ENCODE peak calls at places on chromosome 18, in five cellular contexts. F, U, H, C and P are unnamed samples. For H3F3A, the result is how much of the 10 kb centered on the place peaks cover.

GRCh38 chr18:77054606-77055428 is 77.8 kb downstream of the MBP start:
- DNase-seq in C (peak), U (peak), H (peak), F (peak), P (peak)

GRCh38 chr18:35775887-35776286 is 194.3 kb downstream of the GALNT1 start:
- DNase-seq in F (no peak), H (peak), U (peak), C (no peak), P (peak)

GRCh38 chr18:26480897-26481795 is 67.2 kb downstream of the KCTD1 start:
- DNase-seq in H (no peak), U (peak), C (no peak), F (peak), P (no peak)

GRCh38 chr18:64017870-64018269 is 48.0 kb downstream of the SERPINB8 start:
- DNase-seq in H (peak), F (peak), U (peak), C (no peak), P (peak)

GRCh38 chr18:69257861-69258458 is 142.7 kb upstream of the DOK6 start:
- DNase-seq in H (no peak), U (peak), C (no peak), F (peak), P (no peak)

GRCh38 chr18:44680271-44681038 is at the start of gene SETBP1:
- DNase-seq in H (peak), U (peak), C (peak), F (peak), P (peak)

GRCh38 chr18:3671181-3671580 is 221.2 kb downstream of the TGIF1 start:
- DNase-seq in F (no peak), C (no peak), U (no peak), H (no peak), P (no peak)

GRCh38 chr18:79950440-79951341 is 762 bp downstream of the SLC66A2 start:
- DNase-seq in H (peak), F (peak), U (peak), C (peak), P (peak)

GRCh38 chr18:59900222-59901128 is 679 bp downstream of the PMAIP1 start:
- DNase-seq in C (peak), F (peak), H (peak), U (peak), P (peak)

GRCh38 chr18:62187543-62188378 is 706 bp downstream of the RELCH start:
- DNase-seq in F (peak), C (no peak), H (peak), U (peak), P (peak)

GRCh38 chr18:3129053-3129864 is 90.5 kb downstream of the MYOM1 start:
- DNase-seq in C (peak), F (peak), U (peak), H (peak), P (peak)

GRCh38 chr18:74617486-74617885 is 19.8 kb downstream of the ZNF407 start:
- DNase-seq in H (no peak), U (no peak), F (no peak), C (no peak), P (no peak)

GRCh38 chr18:42183746-42184145 is 228.7 kb downstream of the PIK3C3 start:
- DNase-seq in F (peak), C (no peak), H (no peak), U (peak), P (no peak)

GRCh38 chr18:37668971-37669747 is 103.6 kb upstream of the CELF4 start:
- DNase-seq in F (no peak), C (peak), U (no peak), H (peak), P (peak)

GRCh38 chr18:13269599-13270011 is 51.0 kb downstream of the LDLRAD4 start:
- DNase-seq in H (no peak), U (peak), F (no peak), C (no peak), P (no peak)

GRCh38 chr18:48387300-48387699 is 21.9 kb downstream of the ZBTB7C start:
- DNase-seq in C (no peak), H (no peak), U (no peak), F (no peak), P (no peak)

GRCh38 chr18:63962137-63962536 is 7.7 kb upstream of the SERPINB8 start:
- DNase-seq in C (no peak), F (peak), U (peak), H (no peak), P (no peak)

GRCh38 chr18:56973487-56973886 is 173.4 kb upstream of the BOD1L2 start:
- DNase-seq in H (no peak), C (no peak), F (peak), U (peak), P (no peak)

GRCh38 chr18:58269931-58270330 is 225.9 kb downstream of the NEDD4L start:
- DNase-seq in H (no peak), U (no peak), F (peak), C (no peak), P (no peak)

GRCh38 chr18:68940754-68941153 is 142.9 kb downstream of the CCDC102B start:
- DNase-seq in H (no peak), C (no peak), U (no peak), F (no peak), P (no peak)

GRCh38 chr18:79178044-79178632 is 108.9 kb downstream of the ATP9B start:
- DNase-seq in U (no peak), C (no peak), F (no peak), H (no peak), P (no peak)

GRCh38 chr18:62741118-62741566 is 25.8 kb downstream of the PHLPP1 start:
- DNase-seq in U (peak), F (peak), H (peak), C (no peak), P (no peak)

GRCh38 chr18:21508302-21508701 is 92.2 kb downstream of the ESCO1 start:
- DNase-seq in H (peak), C (no peak), U (no peak), F (no peak), P (no peak)

GRCh38 chr18:25111382-25112070 is 240.4 kb downstream of the ZNF521 start:
- DNase-seq in U (no peak), F (no peak), H (peak), C (no peak), P (peak)

GRCh38 chr18:10317864-10318685 is 136.4 kb upstream of the APCDD1 start:
- DNase-seq in C (no peak), U (no peak), F (no peak), H (peak), P (no peak)

GRCh38 chr18:55300469-55301195 is 287.4 kb downstream of the TCF4 start:
- DNase-seq in C (peak), F (no peak), H (peak), U (peak), P (no peak)

GRCh38 chr18:74525741-74526140 is 8.6 kb upstream of the CNDP1 start:
- DNase-seq in U (no peak), C (no peak), F (no peak), H (no peak), P (no peak)

GRCh38 chr18:8034674-8035073 is 467.6 kb downstream of the PTPRM start:
- DNase-seq in U (no peak), C (no peak), F (no peak), H (no peak), P (no peak)

GRCh38 chr18:76402026-76402990 is 92.7 kb downstream of the ZNF516 start:
- DNase-seq in C (no peak), H (no peak), U (no peak), F (no peak), P (no peak)

GRCh38 chr18:49876536-49876935 is 63.2 kb upstream of the ACAA2 start:
- DNase-seq in U (no peak), H (no peak), F (no peak), C (no peak), P (no peak)

GRCh38 chr18:49880656-49881055 is 67.3 kb upstream of the ACAA2 start:
- DNase-seq in F (no peak), H (no peak), U (no peak), C (no peak), P (no peak)

GRCh38 chr18:49878996-49879585 is 65.8 kb upstream of the ACAA2 start:
- DNase-seq in H (no peak), C (no peak), F (no peak), U (peak), P (no peak)

GRCh38 chr18:49878015-49878414 is 64.7 kb upstream of the ACAA2 start:
- DNase-seq in F (no peak), H (no peak), U (no peak), C (no peak), P (no peak)

GRCh38 chr18:49878567-49878966 is 65.2 kb upstream of the ACAA2 start:
- DNase-seq in C (no peak), F (no peak), U (peak), H (no peak), P (no peak)
- H3K27ac ChIP-seq in C (no peak), F (no peak), U (no peak), H (no peak), P (no peak)

GRCh38 chr18:49486617-49486958 is 446 bp downstream of the C18orf32 start:
- DNase-seq in U (peak), H (no peak), C (no peak), F (no peak), P (peak)
- H3F3A ChIP-seq in U (half or more), H (under half), C (under half), F (under half), P (half or more)

GRCh38 chr18:71405142-71405806 is 1116.4 kb downstream of the SOCS6 start:
- DNase-seq in U (no peak), F (no peak), C (no peak), H (no peak), P (no peak)
- TF ChIP-seq EZH2phosphoT487 in U (no peak), F (no peak), C (no peak), H (no peak), P (no peak)

GRCh38 chr18:49819768-49820662 is 6.7 kb upstream of the ACAA2 start:
- DNase-seq in H (no peak), F (no peak), C (no peak), U (no peak), P (no peak)
- H3K27ac ChIP-seq in H (no peak), F (no peak), C (no peak), U (no peak), P (no peak)